ENCODE peak calls at places on chromosome 4, in ten cellular contexts. R, L, B, P, F, W, Q, Z, I and N are unnamed samples.
A peak's percentile ranks its signal among the peaks of the same experiment; 100 is the strongest.

GRCh38 chr4:74794341-74794801 is at the start of gene BTC:
- DNase-seq in I (peak; percentile 71), W (peak; percentile 72), P (no peak), L (no peak), Z (no peak), Q (peak; percentile 77), B (peak; percentile 77), F (peak; percentile 27), R (peak; percentile 49), N (peak; percentile 84)

GRCh38 chr4:55546633-55547460 is at the start of gene CLOCK:
- DNase-seq in I (peak; percentile 91), Z (peak; percentile 86), R (peak; percentile 62), L (peak; percentile 51), W (peak; percentile 92), B (peak; percentile 95), P (peak; percentile 86), Q (peak; percentile 96), F (peak; percentile 91), N (peak; percentile 83)

GRCh38 chr4:110823251-110823650 is 200.4 kb upstream of the PITX2 start:
- DNase-seq in B (no peak), R (no peak), Q (no peak), L (no peak), P (no peak), I (no peak), W (no peak), F (no peak), Z (no peak), N (no peak)

GRCh38 chr4:150258569-150258968 is 180.3 kb downstream of the DCLK2 start:
- DNase-seq in P (no peak), R (no peak), Z (no peak), Q (no peak), F (no peak), I (no peak), W (no peak), L (no peak), B (no peak), N (no peak)

GRCh38 chr4:13176603-13177190 is 307.4 kb downstream of the RAB28 start:
- DNase-seq in Q (no peak), F (no peak), B (peak; percentile 55), P (no peak), I (no peak), W (no peak), L (no peak), R (no peak), Z (no peak), N (no peak)

GRCh38 chr4:162985131-162985530 is 181.6 kb downstream of the NAF1 start:
- DNase-seq in B (no peak), Z (no peak), Q (peak; percentile 63), L (no peak), W (no peak), R (no peak), P (no peak), F (no peak), I (no peak), N (no peak)

GRCh38 chr4:111722321-111722720 is 422.9 kb upstream of the FAM241A start:
- DNase-seq in F (no peak), L (no peak), Z (no peak), R (no peak), B (no peak), Q (no peak), W (no peak), P (no peak), I (no peak), N (no peak)

GRCh38 chr4:67928547-67928946 is 34.7 kb downstream of the TMPRSS11A start:
- DNase-seq in R (no peak), Q (no peak), F (no peak), B (peak; percentile 53), I (no peak), P (no peak), L (no peak), Z (no peak), W (no peak), N (no peak)

GRCh38 chr4:48767055-48767454 is 13.0 kb downstream of the FRYL start:
- DNase-seq in B (peak; percentile 57), Q (no peak), F (no peak), Z (no peak), R (no peak), L (no peak), W (no peak), I (no peak), P (no peak), N (no peak)

DNA sequence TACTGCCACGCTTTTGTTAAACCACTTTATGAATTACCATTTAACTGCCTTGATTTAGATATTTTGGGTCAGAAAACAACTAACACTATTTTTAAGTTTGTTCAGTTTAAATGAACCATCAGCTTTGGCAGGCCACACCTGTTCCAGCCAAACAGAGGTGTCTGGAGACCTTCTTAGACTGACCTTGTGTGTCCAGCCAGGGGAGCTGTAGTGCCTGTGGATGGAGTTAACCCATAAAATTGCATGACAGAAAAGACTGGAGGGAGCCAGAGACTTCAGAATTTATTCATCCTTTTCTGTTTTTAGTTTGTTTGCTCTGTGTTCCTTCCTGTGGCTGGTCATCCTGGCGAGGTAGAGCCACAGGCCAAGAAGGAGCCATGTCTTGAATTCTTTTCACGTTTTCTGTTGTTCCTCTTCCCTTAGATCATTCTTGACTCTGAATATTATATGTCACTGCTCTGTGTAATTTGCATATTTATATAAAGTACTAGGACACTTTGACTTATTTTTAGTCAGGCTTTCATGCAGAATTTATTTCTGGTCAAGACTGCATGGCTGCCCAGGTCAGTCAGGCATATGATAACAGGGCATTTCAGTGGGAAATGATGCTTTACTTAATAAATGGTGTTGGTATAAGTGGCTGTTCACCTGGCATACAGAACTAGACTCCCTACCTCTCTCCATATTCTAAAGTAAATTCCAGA is 26.7 kb downstream of the HERC3 start:
- DNase-seq in P (no peak), W (no peak), F (no peak), R (no peak), Q (no peak), B (no peak), I (no peak), Z (no peak), L (no peak), N (no peak)
- H3K27ac ChIP-seq in P (no peak overlapping the region), W (no peak overlapping the region), F (no peak overlapping the region), R (no peak overlapping the region), Q (no peak overlapping the region), B (no peak overlapping the region), I (no peak overlapping the region), Z (no peak overlapping the region), L (no peak overlapping the region), N (no peak overlapping the region)

GRCh38 chr4:11611868-11612267 is 183.2 kb upstream of the HS3ST1 start:
- DNase-seq in L (no peak), B (no peak), Q (no peak), P (no peak), Z (no peak), I (no peak), R (no peak), F (no peak), W (no peak), N (no peak)

GRCh38 chr4:11608992-11609391 is 180.3 kb upstream of the HS3ST1 start:
- DNase-seq in Z (no peak), B (no peak), L (no peak), I (no peak), R (no peak), F (no peak), P (no peak), Q (no peak), W (no peak), N (no peak)

GRCh38 chr4:11606078-11606477 is 177.4 kb upstream of the HS3ST1 start:
- DNase-seq in B (no peak), P (no peak), L (no peak), I (no peak), W (no peak), Z (no peak), F (no peak), R (no peak), Q (no peak), N (no peak)

GRCh38 chr4:11605597-11605996 is 176.9 kb upstream of the HS3ST1 start:
- DNase-seq in L (no peak), F (peak; percentile 45), Z (no peak), P (no peak), R (no peak), W (no peak), Q (no peak), B (no peak), I (no peak), N (no peak)

GRCh38 chr4:11609751-11610150 is 181.1 kb upstream of the HS3ST1 start:
- DNase-seq in P (no peak), F (no peak), Q (no peak), I (no peak), Z (no peak), B (no peak), L (no peak), W (no peak), R (no peak), N (no peak)
- H3K4me1 ChIP-seq in P (no peaks in the 10 kb centered on the region), F (no peaks in the 10 kb centered on the region), Q (no peaks in the 10 kb centered on the region), I (no peaks in the 10 kb centered on the region), Z (no peaks in the 10 kb centered on the region), B (no peaks in the 10 kb centered on the region), L (peaks cover 10% of the 10 kb centered on the region), W (no peaks in the 10 kb centered on the region), R (no peaks in the 10 kb centered on the region), N (no peaks in the 10 kb centered on the region)

DNA sequence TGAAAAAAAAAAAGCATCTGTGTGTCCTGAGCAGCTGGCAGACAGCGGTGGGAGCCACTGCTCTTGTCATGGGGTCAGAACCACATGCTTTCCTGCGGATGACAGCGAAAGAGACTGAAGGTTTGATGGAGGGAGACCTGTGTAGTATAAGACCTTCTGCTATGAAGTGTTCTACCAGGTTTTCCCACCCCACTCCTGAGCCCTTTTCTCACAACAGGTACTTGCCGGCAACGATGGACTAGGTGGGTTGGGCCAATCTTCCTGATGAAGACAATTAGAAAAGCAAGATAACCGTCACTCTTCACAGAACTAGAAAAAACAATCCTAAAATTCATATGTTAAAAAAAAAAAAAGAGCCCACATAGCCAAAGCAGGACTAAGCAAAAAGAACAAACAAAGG is 107.3 kb downstream of the AFAP1 start:
- DNase-seq in Q (no peak), B (no peak), Z (no peak), R (no peak), I (no peak), L (no peak), W (no peak), F (no peak), P (no peak), N (no peak)
- H3K27ac ChIP-seq in Q (no peak overlapping the region), B (no peak overlapping the region), Z (no peak overlapping the region), R (no peak overlapping the region), I (no peak overlapping the region), L (peak overlapping the region; percentile 56), W (no peak overlapping the region), F (peak overlapping the region; percentile 86), P (no peak overlapping the region), N (no peak overlapping the region)

GRCh38 chr4:105182211-105182610 is 35.5 kb downstream of the TET2 start:
- DNase-seq in I (no peak), R (no peak), B (no peak), W (no peak), L (no peak), F (no peak), Q (no peak), Z (no peak), P (no peak), N (no peak)

GRCh38 chr4:105191621-105192210 is 45.0 kb downstream of the TET2 start:
- DNase-seq in B (no peak), W (no peak), R (no peak), I (no peak), F (no peak), Q (no peak), P (no peak), L (no peak), Z (no peak), N (no peak)

GRCh38 chr4:105184316-105184988 is 37.8 kb downstream of the TET2 start:
- DNase-seq in L (no peak), Z (no peak), R (no peak), B (no peak), Q (no peak), P (no peak), W (no peak), F (no peak), I (no peak), N (no peak)

GRCh38 chr4:105189855-105190650 is 43.4 kb downstream of the TET2 start:
- DNase-seq in I (no peak), Q (no peak), W (no peak), P (no peak), L (no peak), B (peak; percentile 49), R (no peak), Z (no peak), F (no peak), N (no peak)

GRCh38 chr4:105186701-105187158 is 40.1 kb downstream of the TET2 start:
- DNase-seq in B (no peak), P (no peak), W (no peak), Q (no peak), L (no peak), I (no peak), R (no peak), F (peak; percentile 58), Z (no peak), N (no peak)
- H3K4me1 ChIP-seq in B (peaks cover 3% of the 10 kb centered on the region), P (no peaks in the 10 kb centered on the region), W (peaks cover 11% of the 10 kb centered on the region), Q (peaks cover 4% of the 10 kb centered on the region), L (peaks cover 33% of the 10 kb centered on the region), I (no peaks in the 10 kb centered on the region), R (no peaks in the 10 kb centered on the region), F (no peaks in the 10 kb centered on the region), Z (no peaks in the 10 kb centered on the region), N (peaks cover under 1% of the 10 kb centered on the region)